ENCODE peak calls at places on chromosomes 6 and 20, in ten cellular contexts. A is AML-193; J is stomach; S is Right ventricle myocardium superior; F is HS-5; O is endodermal cell; P is GM23248; D is naive thymus-derived CD8-positive, alpha-beta T cell; M is ACHN; Z is RWPE1. V is an unnamed sample.

GRCh38 chr6:111958534-111958933 is 85.3 kb upstream of the FYN start:
- DNase-seq in J (no peak), S (no peak), D (no peak), A (peak; percentile 21), M (no peak), Z (no peak), P (no peak), O (no peak), F (no peak), V (no peak)

GRCh38 chr6:170222498-170223471 is 68.1 kb downstream of the DLL1 start:
- DNase-seq in P (no peak), O (peak; percentile 47), M (no peak), A (no peak), D (no peak), S (no peak), F (no peak), J (no peak), Z (no peak), V (peak; percentile 9)

GRCh38 chr6:169429001-169429400 is 175.4 kb upstream of the THBS2 start:
- DNase-seq in S (no peak), F (no peak), M (no peak), O (no peak), P (no peak), D (no peak), J (no peak), Z (no peak), A (no peak), V (no peak)

GRCh38 chr6:136701011-136701410 is 91.3 kb downstream of the MAP3K5 start:
- DNase-seq in M (no peak), A (no peak), S (no peak), O (no peak), J (no peak), D (no peak), F (no peak), Z (no peak), P (no peak), V (no peak)

GRCh38 chr20:49989234-49990065 is 6.7 kb downstream of the SNAI1 start:
- DNase-seq in A (no peak), J (no peak), D (no peak), P (peak; percentile 94), S (peak; percentile 79), O (peak; percentile 77), F (peak; percentile 92), M (no peak), Z (no peak), V (peak; percentile 50)

GRCh38 chr6:136510299-136510698 is 39.9 kb downstream of the MAP7 start:
- DNase-seq in Z (no peak), P (no peak), F (no peak), O (no peak), J (no peak), M (no peak), S (no peak), A (no peak), D (no peak), V (no peak)

GRCh38 chr6:75800133-75800532 is 51.1 kb downstream of the MYO6 start:
- DNase-seq in A (no peak), J (no peak), Z (no peak), S (no peak), M (no peak), O (no peak), D (no peak), P (no peak), F (no peak), V (no peak)

GRCh38 chr20:32278199-32278643 is 770 bp downstream of the KIF3B start:
- DNase-seq in P (peak; percentile 57), O (no peak), D (no peak), F (no peak), M (no peak), S (no peak), A (peak; percentile 49), J (no peak), Z (peak; percentile 29), V (no peak)

GRCh38 chr6:34768148-34768547 is 10.8 kb downstream of the SNRPC start:
- DNase-seq in A (no peak), F (no peak), D (no peak), P (no peak), S (no peak), J (no peak), Z (no peak), M (no peak), O (no peak), V (no peak)

GRCh38 chr20:3889489-3890409 is 562 bp downstream of the PANK2 start:
- DNase-seq in O (peak; percentile 63), D (no peak), A (no peak), M (peak; percentile 28), Z (peak; percentile 31), P (peak; percentile 48), F (peak; percentile 16), S (peak; percentile 59), J (peak; percentile 40), V (peak; percentile 43)

GRCh38 chr20:17634666-17635319 is 47.2 kb downstream of the RRBP1 start:
- DNase-seq in F (no peak), D (no peak), P (no peak), M (no peak), Z (no peak), J (no peak), A (no peak), O (no peak), S (peak; percentile 76), V (no peak)

GRCh38 chr6:23445157-23445710 is 680.8 kb upstream of the NRSN1 start:
- DNase-seq in F (no peak), P (no peak), D (no peak), S (peak; percentile 31), A (no peak), Z (no peak), O (no peak), J (no peak), M (no peak), V (no peak)

GRCh38 chr6:39137235-39137634 is 22.2 kb upstream of the SAYSD1 start:
- DNase-seq in P (peak; percentile 56), S (no peak), J (peak; percentile 29), F (no peak), A (peak; percentile 44), O (peak; percentile 90), Z (peak; percentile 38), M (peak; percentile 45), D (peak; percentile 6), V (peak; percentile 56)

GRCh38 chr6:83062225-83062624 is 3.4 kb downstream of the UBE3D start:
- DNase-seq in S (no peak), Z (no peak), F (no peak), J (no peak), A (no peak), D (no peak), M (peak; percentile 27), P (peak; percentile 70), O (no peak), V (no peak)

GRCh38 chr6:115947964-115948541 is 112.6 kb downstream of the FRK start:
- DNase-seq in D (no peak), Z (no peak), A (no peak), M (no peak), O (no peak), F (no peak), P (no peak), J (peak; percentile 39), S (no peak), V (no peak)

GRCh38 chr6:108363756-108364356 is 69.0 kb downstream of the AFG1L start:
- DNase-seq in S (no peak), D (no peak), M (no peak), P (peak; percentile 13), Z (peak; percentile 14), A (no peak), J (no peak), F (no peak), O (no peak), V (no peak)

GRCh38 chr6:42301986-42302385 is 84.3 kb upstream of the MRPS10 start:
- DNase-seq in P (no peak), M (no peak), O (peak; percentile 61), F (no peak), A (no peak), D (no peak), J (no peak), Z (no peak), S (no peak), V (no peak)

GRCh38 chr20:62704341-62704948 is 4.2 kb upstream of the NTSR1 start:
- DNase-seq in D (no peak), Z (peak; percentile 99), F (peak; percentile 64), S (peak; percentile 91), J (peak; percentile 88), P (peak; percentile 92), M (peak; percentile 83), O (no peak), A (no peak), V (peak; percentile 87)

GRCh38 chr6:164072240-164072666 is 657.7 kb downstream of the QKI start:
- DNase-seq in D (no peak), P (no peak), Z (no peak), O (no peak), S (no peak), J (no peak), F (no peak), A (no peak), M (no peak), V (no peak)

GRCh38 chr6:167532410-167533294 is 207.8 kb downstream of the TTLL2 start:
- DNase-seq in D (no peak), O (no peak), S (no peak), F (no peak), J (no peak), Z (no peak), P (no peak), A (no peak), M (no peak), V (no peak)

GRCh38 chr6:8436956-8437355 is 1.6 kb upstream of the SLC35B3 start:
- DNase-seq in Z (no peak), P (no peak), A (no peak), J (no peak), O (no peak), S (no peak), F (no peak), M (no peak), D (no peak), V (no peak)

GRCh38 chr6:26595669-26596269 is 984 bp upstream of the ABT1 start:
- DNase-seq in F (peak; percentile 54), O (peak; percentile 97), Z (peak; percentile 68), M (peak; percentile 83), J (peak; percentile 95), P (peak; percentile 92), A (peak; percentile 91), S (peak; percentile 97), D (peak; percentile 74), V (peak; percentile 89)

GRCh38 chr6:67736816-67737215 is 898.3 kb upstream of the ADGRB3 start:
- DNase-seq in F (peak; percentile 36), J (no peak), O (no peak), S (no peak), M (no peak), Z (no peak), P (no peak), A (no peak), D (no peak), V (no peak)

GRCh38 chr6:100176321-100176950 is 182.4 kb upstream of the MCHR2 start:
- DNase-seq in M (peak; percentile 50), P (peak; percentile 82), O (peak; percentile 61), D (no peak), F (peak; percentile 28), J (no peak), S (no peak), Z (peak; percentile 3), A (peak; percentile 55), V (peak; percentile 17)

GRCh38 chr6:35024601-35025054 is 116.5 kb downstream of the TCP11 start:
- DNase-seq in S (peak; percentile 77), O (peak; percentile 69), F (peak; percentile 13), D (no peak), Z (peak; percentile 80), J (peak; percentile 47), P (peak; percentile 81), A (no peak), M (peak; percentile 25), V (peak; percentile 38)

GRCh38 chr6:62445521-62445920 is 159.5 kb upstream of the KHDRBS2 start:
- DNase-seq in S (no peak), F (no peak), J (no peak), M (no peak), P (no peak), Z (no peak), A (no peak), O (no peak), D (no peak), V (no peak)

GRCh38 chr20:40506567-40506966 is 182.5 kb downstream of the MAFB start:
- DNase-seq in J (peak; percentile 66), M (peak; percentile 90), A (peak; percentile 96), F (peak; percentile 97), S (peak; percentile 93), Z (peak; percentile 99), O (peak; percentile 72), P (peak; percentile 100), D (no peak), V (peak; percentile 88)

GRCh38 chr20:34581341-34582189 is 23.0 kb downstream of the MAP1LC3A start:
- DNase-seq in D (no peak), J (no peak), Z (no peak), M (no peak), S (peak; percentile 68), A (no peak), O (no peak), F (no peak), P (peak; percentile 83), V (no peak)